ENCODE peak calls at places on chromosomes 2 and 18, in four cellular contexts. One of them, this sample, is unnamed.

GRCh38 chr2:238231251-238231793 is 8.5 kb downstream of the HES6 start:
- DNase-seq in A549: peak
- DNase-seq in endothelial cell of umbilical vein: peak
- DNase-seq in CD8-positive, alpha-beta T cell: peak
- DNase-seq in this sample: peak

GRCh38 chr2:177474301-177474700 is 81.7 kb downstream of the AGPS start:
- DNase-seq in A549: no peak
- DNase-seq in endothelial cell of umbilical vein: no peak
- DNase-seq in CD8-positive, alpha-beta T cell: no peak
- DNase-seq in this sample: peak

GRCh38 chr2:72147303-72147970 is at the start of gene CYP26B1:
- DNase-seq in A549: no peak
- DNase-seq in endothelial cell of umbilical vein: peak
- DNase-seq in CD8-positive, alpha-beta T cell: no peak
- DNase-seq in this sample: no peak

GRCh38 chr2:27356056-27356381 is 545 bp downstream of the GTF3C2 start:
- DNase-seq in A549: peak
- DNase-seq in endothelial cell of umbilical vein: peak
- DNase-seq in CD8-positive, alpha-beta T cell: no peak
- DNase-seq in this sample: peak

GRCh38 chr2:217899231-217900009 is 103.4 kb downstream of the TNS1 start:
- DNase-seq in A549: peak
- DNase-seq in endothelial cell of umbilical vein: no peak
- DNase-seq in CD8-positive, alpha-beta T cell: no peak
- DNase-seq in this sample: peak

GRCh38 chr2:85754313-85755095 is 713 bp downstream of the ATOH8 start:
- DNase-seq in A549: peak
- DNase-seq in endothelial cell of umbilical vein: no peak
- DNase-seq in CD8-positive, alpha-beta T cell: no peak
- DNase-seq in this sample: peak

GRCh38 chr2:225270861-225271260 is 128.6 kb upstream of the NYAP2 start:
- DNase-seq in A549: peak
- DNase-seq in endothelial cell of umbilical vein: no peak
- DNase-seq in CD8-positive, alpha-beta T cell: no peak
- DNase-seq in this sample: peak

GRCh38 chr2:6545336-6545735 is 320.4 kb downstream of the CMPK2 start:
- DNase-seq in A549: no peak
- DNase-seq in endothelial cell of umbilical vein: no peak
- DNase-seq in CD8-positive, alpha-beta T cell: no peak
- DNase-seq in this sample: no peak

GRCh38 chr2:96100893-96101304 is 15.5 kb downstream of the ADRA2B start:
- DNase-seq in A549: no peak
- DNase-seq in endothelial cell of umbilical vein: no peak
- DNase-seq in CD8-positive, alpha-beta T cell: no peak
- DNase-seq in this sample: no peak

GRCh38 chr2:128308284-128308731 is 10.4 kb downstream of the HS6ST1 start:
- DNase-seq in A549: no peak
- DNase-seq in endothelial cell of umbilical vein: no peak
- DNase-seq in CD8-positive, alpha-beta T cell: no peak
- DNase-seq in this sample: no peak

GRCh38 chr2:143513081-143513480 is 383.9 kb downstream of the ARHGAP15 start:
- DNase-seq in A549: peak
- DNase-seq in endothelial cell of umbilical vein: peak
- DNase-seq in CD8-positive, alpha-beta T cell: no peak
- DNase-seq in this sample: peak

GRCh38 chr2:71665168-71666093 is 212.1 kb downstream of the DYSF start:
- DNase-seq in A549: no peak
- DNase-seq in endothelial cell of umbilical vein: no peak
- DNase-seq in CD8-positive, alpha-beta T cell: no peak
- DNase-seq in this sample: no peak

GRCh38 chr2:219344756-219345458 is 12.4 kb upstream of the RESP18 start:
- DNase-seq in A549: no peak
- DNase-seq in endothelial cell of umbilical vein: peak
- DNase-seq in CD8-positive, alpha-beta T cell: no peak
- DNase-seq in this sample: no peak

GRCh38 chr2:176814740-176815367 is 397.7 kb upstream of the HNRNPA3 start:
- DNase-seq in A549: peak
- DNase-seq in endothelial cell of umbilical vein: peak
- DNase-seq in CD8-positive, alpha-beta T cell: no peak
- DNase-seq in this sample: no peak

GRCh38 chr18:10167759-10168158 is 253.9 kb downstream of the VAPA start:
- DNase-seq in A549: no peak
- DNase-seq in endothelial cell of umbilical vein: no peak
- DNase-seq in CD8-positive, alpha-beta T cell: no peak
- DNase-seq in this sample: no peak

GRCh38 chr18:46764586-46764985 is 7.7 kb upstream of the ST8SIA5 start:
- DNase-seq in A549: no peak
- DNase-seq in endothelial cell of umbilical vein: no peak
- DNase-seq in CD8-positive, alpha-beta T cell: no peak
- DNase-seq in this sample: no peak

GRCh38 chr2:28638102-28638501 is 113.5 kb upstream of the PPP1CB start:
- DNase-seq in A549: no peak
- DNase-seq in endothelial cell of umbilical vein: no peak
- DNase-seq in CD8-positive, alpha-beta T cell: no peak
- DNase-seq in this sample: no peak

GRCh38 chr18:55927831-55928230 is 339.8 kb upstream of the TCF4 start:
- DNase-seq in A549: no peak
- DNase-seq in endothelial cell of umbilical vein: no peak
- DNase-seq in CD8-positive, alpha-beta T cell: no peak
- DNase-seq in this sample: no peak

GRCh38 chr2:101699939-101700442 is 2.5 kb downstream of the MAP4K4 start:
- DNase-seq in A549: no peak
- DNase-seq in endothelial cell of umbilical vein: peak
- DNase-seq in CD8-positive, alpha-beta T cell: no peak
- DNase-seq in this sample: peak

GRCh38 chr2:10062931-10063365 is 17.3 kb downstream of the CYS1 start:
- DNase-seq in A549: no peak
- DNase-seq in endothelial cell of umbilical vein: no peak
- DNase-seq in CD8-positive, alpha-beta T cell: no peak
- DNase-seq in this sample: no peak

GRCh38 chr2:174074831-174075230 is 109.7 kb upstream of the SP3 start:
- DNase-seq in A549: no peak
- DNase-seq in endothelial cell of umbilical vein: no peak
- DNase-seq in CD8-positive, alpha-beta T cell: no peak
- DNase-seq in this sample: no peak

GRCh38 chr18:75115514-75115913 is 93.4 kb downstream of the PTGR3 start:
- DNase-seq in A549: no peak
- DNase-seq in endothelial cell of umbilical vein: no peak
- DNase-seq in CD8-positive, alpha-beta T cell: no peak
- DNase-seq in this sample: no peak

GRCh38 chr18:26005950-26006349 is 84.5 kb downstream of the SS18 start:
- DNase-seq in A549: no peak
- DNase-seq in endothelial cell of umbilical vein: no peak
- DNase-seq in CD8-positive, alpha-beta T cell: no peak
- DNase-seq in this sample: no peak

GRCh38 chr2:33372940-33373553 is 103.4 kb upstream of the RASGRP3 start:
- DNase-seq in A549: peak
- DNase-seq in endothelial cell of umbilical vein: peak
- DNase-seq in CD8-positive, alpha-beta T cell: no peak
- DNase-seq in this sample: peak

GRCh38 chr2:48715956-48716355 is 39.6 kb downstream of the LHCGR start:
- DNase-seq in A549: no peak
- DNase-seq in endothelial cell of umbilical vein: no peak
- DNase-seq in CD8-positive, alpha-beta T cell: no peak
- DNase-seq in this sample: no peak

GRCh38 chr18:3447035-3447894 is 2.7 kb upstream of the TGIF1 start:
- DNase-seq in A549: no peak
- DNase-seq in endothelial cell of umbilical vein: peak
- DNase-seq in CD8-positive, alpha-beta T cell: no peak
- DNase-seq in this sample: peak

GRCh38 chr2:161139098-161139987 is 20.9 kb upstream of the TANK start:
- DNase-seq in A549: no peak
- DNase-seq in endothelial cell of umbilical vein: peak
- DNase-seq in CD8-positive, alpha-beta T cell: no peak
- DNase-seq in this sample: peak

GRCh38 chr2:3633089-3633981 is 24.7 kb upstream of the ALLC start:
- DNase-seq in A549: no peak
- DNase-seq in endothelial cell of umbilical vein: no peak
- DNase-seq in CD8-positive, alpha-beta T cell: no peak
- DNase-seq in this sample: peak

GRCh38 chr18:9708057-9708881 is at the start of gene RAB31:
- DNase-seq in A549: peak
- DNase-seq in endothelial cell of umbilical vein: peak
- DNase-seq in CD8-positive, alpha-beta T cell: no peak
- DNase-seq in this sample: peak

GRCh38 chr2:232636788-232637420 is 3.5 kb downstream of the EFHD1 start:
- DNase-seq in A549: no peak
- DNase-seq in endothelial cell of umbilical vein: no peak
- DNase-seq in CD8-positive, alpha-beta T cell: no peak
- DNase-seq in this sample: no peak

GRCh38 chr2:230896346-230897115 is 28.5 kb downstream of the GPR55 start:
- DNase-seq in A549: no peak
- DNase-seq in endothelial cell of umbilical vein: no peak
- DNase-seq in CD8-positive, alpha-beta T cell: no peak
- DNase-seq in this sample: no peak

GRCh38 chr2:169091761-169092523 is 22.6 kb downstream of the DHRS9 start:
- DNase-seq in A549: peak
- DNase-seq in endothelial cell of umbilical vein: no peak
- DNase-seq in CD8-positive, alpha-beta T cell: no peak
- DNase-seq in this sample: peak

GRCh38 chr2:10584843-10585475 is 104.8 kb downstream of the NOL10 start:
- DNase-seq in A549: peak
- DNase-seq in endothelial cell of umbilical vein: no peak
- DNase-seq in CD8-positive, alpha-beta T cell: no peak
- DNase-seq in this sample: peak

GRCh38 chr2:231563378-231563961 is 29.2 kb upstream of the TEX44 start:
- DNase-seq in A549: peak
- DNase-seq in endothelial cell of umbilical vein: peak
- DNase-seq in CD8-positive, alpha-beta T cell: no peak
- DNase-seq in this sample: peak

GRCh38 chr2:56749152-56749752 is 565.5 kb downstream of the CCDC85A start:
- DNase-seq in A549: peak
- DNase-seq in endothelial cell of umbilical vein: peak
- DNase-seq in CD8-positive, alpha-beta T cell: no peak
- DNase-seq in this sample: peak

GRCh38 chr2:59630789-59631188 is 922.7 kb downstream of the BCL11A start:
- DNase-seq in A549: no peak
- DNase-seq in endothelial cell of umbilical vein: no peak
- DNase-seq in CD8-positive, alpha-beta T cell: no peak
- DNase-seq in this sample: no peak

GRCh38 chr2:155418753-155419152 is 720.3 kb downstream of the KCNJ3 start:
- DNase-seq in A549: no peak
- DNase-seq in endothelial cell of umbilical vein: no peak
- DNase-seq in CD8-positive, alpha-beta T cell: no peak
- DNase-seq in this sample: no peak

GRCh38 chr2:149885468-149885867 is 297.9 kb upstream of the MMADHC start:
- DNase-seq in A549: no peak
- DNase-seq in endothelial cell of umbilical vein: no peak
- DNase-seq in CD8-positive, alpha-beta T cell: no peak
- DNase-seq in this sample: peak

GRCh38 chr2:109333414-109334194 is 204.6 kb downstream of the SH3RF3 start:
- DNase-seq in A549: peak
- DNase-seq in endothelial cell of umbilical vein: peak
- DNase-seq in CD8-positive, alpha-beta T cell: no peak
- DNase-seq in this sample: no peak

GRCh38 chr2:102736174-102736606 is 25.6 kb upstream of the TMEM182 start:
- DNase-seq in A549: peak
- DNase-seq in endothelial cell of umbilical vein: no peak
- DNase-seq in CD8-positive, alpha-beta T cell: no peak
- DNase-seq in this sample: peak
- H3K27ac ChIP-seq in A549: peak
- H3K27ac ChIP-seq in endothelial cell of umbilical vein: no peak
- H3K27ac ChIP-seq in CD8-positive, alpha-beta T cell: peak
- H3K27ac ChIP-seq in this sample: no peak

GRCh38 chr2:25879133-25879730 is 945 bp upstream of the ASXL2 start:
- DNase-seq in A549: peak
- DNase-seq in endothelial cell of umbilical vein: peak
- DNase-seq in CD8-positive, alpha-beta T cell: no peak
- DNase-seq in this sample: peak
- H3K4me3 ChIP-seq in A549: peak
- H3K4me3 ChIP-seq in endothelial cell of umbilical vein: no peak
- H3K4me3 ChIP-seq in CD8-positive, alpha-beta T cell: peak
- H3K4me3 ChIP-seq in this sample: peak

DNA sequence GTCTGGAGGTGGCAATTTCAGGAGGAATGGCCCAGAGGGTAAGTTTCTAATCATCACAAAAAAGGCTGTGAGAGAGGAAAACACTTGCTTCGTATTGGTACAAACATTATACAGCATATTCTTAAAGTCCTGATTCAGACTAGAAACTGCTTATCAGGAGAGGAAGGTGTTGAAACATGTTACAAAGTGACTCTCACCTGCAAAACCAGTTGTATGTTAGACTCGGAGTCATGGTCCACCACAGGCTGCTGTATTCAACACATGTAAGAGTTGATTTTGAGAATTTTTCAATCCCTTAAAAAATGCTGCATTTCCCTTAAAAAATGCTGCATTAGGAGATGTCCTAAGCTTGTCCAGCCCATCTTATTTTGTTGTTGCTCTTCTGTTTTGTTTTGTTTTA is 61.5 kb downstream of the MBP start:
- DNase-seq in A549: no peak
- DNase-seq in endothelial cell of umbilical vein: no peak
- DNase-seq in CD8-positive, alpha-beta T cell: no peak
- DNase-seq in this sample: peak
- H3K27ac ChIP-seq in A549: peak
- H3K27ac ChIP-seq in endothelial cell of umbilical vein: peak
- H3K27ac ChIP-seq in CD8-positive, alpha-beta T cell: peak
- H3K27ac ChIP-seq in this sample: no peak

DNA sequence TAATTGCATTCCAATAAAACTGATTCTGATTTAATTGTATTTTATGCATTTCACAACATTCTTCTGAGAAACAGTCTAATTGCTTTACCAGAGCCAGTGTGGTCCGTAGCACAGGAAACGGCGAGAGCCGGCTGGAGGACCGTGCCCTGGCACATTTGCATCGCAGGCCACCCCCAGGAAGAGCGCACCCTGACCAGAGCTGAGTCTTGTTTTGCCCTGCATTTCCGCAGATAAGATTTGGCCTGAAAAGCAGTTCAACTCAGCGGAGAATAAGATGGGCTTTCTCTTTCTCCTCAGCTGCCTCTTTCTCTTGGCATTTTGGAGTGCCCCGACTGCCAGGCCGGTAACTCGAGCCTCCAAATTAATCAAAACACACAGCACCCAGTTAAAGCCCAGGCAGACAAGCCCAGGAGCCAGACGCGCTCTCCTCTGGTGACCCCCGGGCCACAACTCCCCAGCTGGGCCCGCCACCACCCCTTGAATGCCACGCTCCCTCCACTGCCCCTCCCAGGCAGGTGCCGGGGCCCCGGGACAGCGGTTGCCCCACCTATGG is 484 bp downstream of the COL4A4 start:
- DNase-seq in A549: peak
- DNase-seq in endothelial cell of umbilical vein: no peak
- DNase-seq in CD8-positive, alpha-beta T cell: no peak
- DNase-seq in this sample: peak
- H3K4me3 ChIP-seq in A549: peak
- H3K4me3 ChIP-seq in endothelial cell of umbilical vein: no peak
- H3K4me3 ChIP-seq in CD8-positive, alpha-beta T cell: no peak
- H3K4me3 ChIP-seq in this sample: peak

This sample was measured in mammary epithelial cell.